ENCODE peak calls at places on chromosomes 13 and 19, in four cellular contexts. N is fibroblast of mammary gland, G is Peyer's patch, J is stomach. H is an unnamed sample.

GRCh38 chr19:11673608-11674041 is 65.1 kb downstream of the ZNF823 start:
- DNase-seq in N (peak), G (no peak), J (peak), H (peak)

GRCh38 chr19:28633223-28634030 is 579.5 kb downstream of the UQCRFS1 start:
- DNase-seq in N (peak), G (no peak), J (no peak), H (no peak)

GRCh38 chr13:80340643-80341097 is 256 bp downstream of the SPRY2 start:
- DNase-seq in N (peak), G (no peak), J (no peak), H (no peak)

GRCh38 chr19:10084803-10085202 is 1.3 kb upstream of the SHFL start:
- DNase-seq in N (no peak), G (no peak), J (no peak), H (no peak)

GRCh38 chr19:43507880-43508279 is 3.3 kb upstream of the PHLDB3 start:
- DNase-seq in N (no peak), G (no peak), J (no peak), H (no peak)

GRCh38 chr19:33879818-33880575 is 83.3 kb downstream of the KCTD15 start:
- DNase-seq in N (no peak), G (no peak), J (no peak), H (no peak)

GRCh38 chr19:49340069-49340864 is 5.1 kb downstream of the CD37 start:
- DNase-seq in N (no peak), G (peak), J (peak), H (peak)

GRCh38 chr19:11554160-11554559 is 4.9 kb downstream of the ELOF1 start:
- DNase-seq in N (no peak), G (peak), J (no peak), H (no peak)

GRCh38 chr13:113598481-113598880 is 13.9 kb downstream of the TFDP1 start:
- DNase-seq in N (no peak), G (no peak), J (no peak), H (peak)

GRCh38 chr13:27524981-27525975 is 74.9 kb upstream of the MTIF3 start:
- DNase-seq in N (no peak), G (no peak), J (no peak), H (no peak)

GRCh38 chr13:50421457-50422130 is 406.4 kb downstream of the KCNRG start:
- DNase-seq in N (peak), G (no peak), J (no peak), H (no peak)

GRCh38 chr13:109151255-109151654 is 521.8 kb downstream of the MYO16 start:
- DNase-seq in N (no peak), G (no peak), J (no peak), H (no peak)

GRCh38 chr19:27971071-27971470 is 1241.9 kb downstream of the UQCRFS1 start:
- DNase-seq in N (no peak), G (no peak), J (no peak), H (no peak)

GRCh38 chr19:17420267-17420924 is 549 bp downstream of the MVB12A start:
- DNase-seq in N (no peak), G (no peak), J (peak), H (peak)

GRCh38 chr19:55931936-55932386 is at the start of gene NLRP13:
- DNase-seq in N (no peak), G (no peak), J (no peak), H (no peak)

GRCh38 chr19:1455336-1456120 is 5.6 kb downstream of the APC2 start:
- DNase-seq in N (peak), G (peak), J (peak), H (no peak)

GRCh38 chr13:49563513-49563912 is 21.8 kb downstream of the RCBTB1 start:
- DNase-seq in N (peak), G (no peak), J (no peak), H (no peak)

GRCh38 chr13:27379694-27380596 is 44.5 kb upstream of the GTF3A start:
- DNase-seq in N (peak), G (peak), J (peak), H (no peak)

GRCh38 chr13:110519506-110519905 is 42.0 kb downstream of the RAB20 start:
- DNase-seq in N (no peak), G (no peak), J (no peak), H (no peak)
- H3K4me3 ChIP-seq in N (no peak), G (no peak), J (no peak), H (no peak)

DNA sequence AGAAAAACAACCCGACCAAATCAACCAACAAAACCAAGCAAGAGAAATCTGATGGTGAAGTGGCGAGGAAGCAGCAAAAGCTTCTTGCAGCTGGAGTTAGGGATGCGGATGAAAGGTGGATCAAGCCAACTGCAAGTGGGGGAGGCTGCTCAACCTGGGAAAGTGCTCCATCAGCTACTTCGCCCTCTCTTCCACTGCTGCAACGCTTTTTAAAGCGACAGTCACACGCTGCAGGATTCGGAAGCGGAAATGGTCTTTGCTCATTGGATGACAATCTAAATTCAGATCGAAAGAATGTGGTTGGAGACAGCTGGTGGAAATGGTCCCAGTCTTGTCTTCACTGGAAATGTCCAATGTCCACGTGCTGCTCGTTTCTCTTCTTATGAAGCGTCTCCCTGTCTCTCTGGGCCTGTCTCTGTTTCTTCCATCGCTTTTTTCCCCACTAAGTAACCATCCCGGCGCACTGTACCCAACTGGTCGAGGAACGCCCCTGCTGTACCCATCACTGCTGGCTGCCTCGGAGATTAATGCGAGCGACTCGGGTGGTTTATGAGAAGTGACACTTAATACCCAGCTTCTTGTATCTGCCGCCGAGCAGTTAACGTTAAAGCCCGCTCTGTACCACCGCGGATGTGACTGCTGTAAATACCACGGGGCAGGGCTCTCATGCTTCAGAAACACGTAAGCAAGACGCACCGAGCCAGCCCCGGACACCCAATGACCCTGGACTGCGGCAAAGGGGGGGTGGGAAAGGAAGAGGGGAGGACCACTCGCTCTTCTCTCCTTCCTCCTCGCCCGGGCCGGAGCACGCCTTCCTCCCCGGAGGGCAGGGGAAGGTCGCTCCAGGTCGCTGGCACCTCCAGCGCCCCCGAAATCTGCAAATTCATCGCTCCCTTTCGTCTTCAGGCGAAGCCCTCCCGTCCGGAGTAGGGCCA is 1.9 kb upstream of the FGF9 start:
- DNase-seq in N (peak), G (no peak), J (no peak), H (peak)
- H3K4me3 ChIP-seq in N (peak), G (peak), J (peak), H (peak)

GRCh38 chr19:19490247-19490968 is 24.9 kb downstream of the TSSK6 start:
- DNase-seq in N (peak), G (peak), J (peak), H (peak)

GRCh38 chr19:19488041-19488874 is 27.1 kb downstream of the TSSK6 start:
- DNase-seq in N (peak), G (no peak), J (peak), H (no peak)

GRCh38 chr19:19491321-19492025 is 23.9 kb downstream of the TSSK6 start:
- DNase-seq in N (no peak), G (no peak), J (no peak), H (no peak)

GRCh38 chr19:19488875-19489690 is 26.3 kb downstream of the TSSK6 start:
- DNase-seq in N (peak), G (peak), J (peak), H (peak)

GRCh38 chr19:19489804-19490204 is 25.5 kb downstream of the TSSK6 start:
- DNase-seq in N (no peak), G (no peak), J (peak), H (no peak)
- H3K4me3 ChIP-seq in N (no peak), G (no peak), J (peak), H (no peak)

DNA sequence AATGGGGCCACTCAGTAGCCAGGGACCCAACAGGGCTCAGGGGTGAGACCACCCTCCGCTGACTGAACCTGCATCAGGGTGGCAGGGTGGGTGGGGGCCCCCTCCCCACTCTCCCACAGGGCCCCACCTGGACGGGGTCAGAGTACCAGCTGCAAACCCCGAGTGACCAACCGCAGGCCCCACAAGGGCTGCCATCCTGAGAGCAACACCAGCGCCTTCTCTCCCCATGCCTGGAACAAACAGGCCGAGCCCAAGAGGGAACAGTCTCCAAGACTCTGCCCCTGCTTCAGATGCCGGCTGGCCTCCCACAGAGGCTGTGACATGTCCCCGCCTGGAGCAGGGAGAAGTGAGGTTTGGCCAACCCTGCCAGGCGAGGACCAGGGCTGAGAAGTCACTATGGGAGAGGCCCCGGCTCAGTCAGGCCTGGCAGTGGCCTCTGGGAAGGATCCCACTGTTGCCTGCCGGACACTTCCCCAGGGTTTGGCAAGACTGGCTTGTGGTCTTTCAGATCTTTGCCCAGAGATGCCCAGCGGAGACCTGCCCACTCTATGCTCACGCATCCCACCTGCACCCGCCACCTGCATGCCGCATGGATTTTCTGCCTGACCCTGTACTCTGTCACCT is 27.2 kb downstream of the MPND start:
- DNase-seq in N (no peak), G (no peak), J (no peak), H (no peak)
- H3K4me3 ChIP-seq in N (no peak), G (no peak), J (peak), H (no peak)

H was measured in upper lobe of right lung.